ENCODE peak calls at places on chromosomes 6 and 20, in nine cellular contexts. P, C, X, K, M, F, U, H and I are unnamed samples.

GRCh38 chr6:106318851-106319250 is 6.7 kb downstream of the ATG5 start:
- DNase-seq in P (no peak), X (no peak), F (no peak), U (no peak), K (no peak), C (no peak), M (no peak), H (no peak), I (no peak)

GRCh38 chr20:58073945-58074920 is 154.2 kb downstream of the ANKRD60 start:
- DNase-seq in F (no peak), K (peak), P (peak), U (no peak), X (no peak), C (no peak), H (no peak), M (no peak), I (no peak)

GRCh38 chr6:144075884-144076283 is 19.5 kb downstream of the SF3B5 start:
- DNase-seq in P (no peak), C (no peak), H (no peak), M (no peak), U (no peak), X (no peak), K (no peak), F (no peak), I (no peak)

GRCh38 chr6:149015877-149016525 is 269.2 kb downstream of the UST start:
- DNase-seq in K (no peak), C (no peak), H (no peak), M (no peak), P (peak), F (no peak), U (no peak), X (no peak), I (no peak)

GRCh38 chr20:46955601-46956556 is 61.2 kb downstream of the EYA2 start:
- DNase-seq in K (no peak), F (no peak), U (no peak), X (no peak), P (no peak), C (peak), H (no peak), M (no peak), I (peak)

GRCh38 chr6:107712523-107713213 is 111.4 kb downstream of the SCML4 start:
- DNase-seq in M (no peak), C (peak), K (no peak), U (no peak), F (no peak), X (no peak), H (no peak), P (peak), I (no peak)

GRCh38 chr6:138036111-138036510 is 71.1 kb downstream of the PERP start:
- DNase-seq in M (no peak), P (no peak), X (no peak), U (no peak), H (peak), F (no peak), C (no peak), K (no peak), I (no peak)

GRCh38 chr20:11332376-11332775 is 585.3 kb upstream of the BTBD3 start:
- DNase-seq in M (no peak), K (no peak), X (no peak), F (no peak), C (peak), P (no peak), U (no peak), H (no peak), I (no peak)

GRCh38 chr6:44219053-44219814 is 2.5 kb downstream of the MYMX start:
- DNase-seq in U (no peak), K (peak), X (peak), P (no peak), F (no peak), H (peak), M (no peak), C (peak), I (peak)

GRCh38 chr6:4905858-4906257 is 98.0 kb downstream of the RPP40 start:
- DNase-seq in K (no peak), X (no peak), U (no peak), P (no peak), H (no peak), C (no peak), F (no peak), M (no peak), I (no peak)